ENCODE peak calls at places on chromosomes 7 and 10, in seven cellular contexts. G is stimulated activated CD4-positive, alpha-beta T cell treated with anti-CD3 and anti-CD28 coated beads, Interleukin-15, amount 100 ng/mL, for 24 hours; O is foreskin fibroblast; R is hypothalamus; D is H54; C is Calu3; Z is heart left ventricle. X is an unnamed sample.

GRCh38 chr7:11297764-11298163 is 324.1 kb downstream of the PHF14 start:
- DNase-seq in D (no peak), O (peak), Z (no peak), C (no peak), G (no peak), R (no peak), X (no peak)

GRCh38 chr7:1529383-1530116 is 952 bp upstream of the MAFK start:
- DNase-seq in O (no peak), D (no peak), G (no peak), R (no peak), C (no peak), Z (peak), X (peak)

GRCh38 chr10:69645296-69645665 is 15.2 kb downstream of the FAM241B start:
- DNase-seq in D (no peak), Z (no peak), G (no peak), C (no peak), R (no peak), O (no peak), X (no peak)

GRCh38 chr7:43834463-43835251 is 34.7 kb downstream of the MRPS24 start:
- DNase-seq in D (no peak), C (no peak), Z (no peak), O (peak), G (peak), R (no peak), X (no peak)

GRCh38 chr7:53740971-53741370 is 705.5 kb downstream of the POM121L12 start:
- DNase-seq in C (no peak), R (no peak), D (peak), G (no peak), O (no peak), Z (no peak), X (no peak)

GRCh38 chr7:76220185-76221057 is 18.7 kb downstream of the SRRM3 start:
- DNase-seq in R (no peak), C (peak), G (no peak), D (no peak), Z (peak), O (peak), X (no peak)

GRCh38 chr10:125201791-125202622 is 41.6 kb upstream of the CTBP2 start:
- DNase-seq in O (no peak), C (no peak), R (no peak), D (no peak), Z (no peak), G (no peak), X (no peak)

GRCh38 chr7:131011976-131012375 is 278.0 kb upstream of the KLF14 start:
- DNase-seq in C (no peak), G (no peak), Z (no peak), R (no peak), D (no peak), O (peak), X (no peak)

GRCh38 chr7:66352071-66352470 is 146.9 kb downstream of the TPST1 start:
- DNase-seq in G (no peak), Z (no peak), D (no peak), R (peak), O (peak), C (no peak), X (no peak)

GRCh38 chr10:1379601-1380000 is 323.4 kb downstream of the WDR37 start:
- DNase-seq in O (no peak), R (no peak), C (no peak), G (no peak), D (no peak), Z (no peak), X (no peak)